ENCODE peak calls at places on chromosome 1, in four cellular contexts. J, K, G and O are unnamed samples.

GRCh38 chr1:149848811-149849210 is 50.6 kb upstream of the BOLA1 start:
- DNase-seq in K (no peak), G (no peak), J (no peak), O (no peak)

GRCh38 chr1:167501513-167502191 is 16.7 kb downstream of the CD247 start:
- DNase-seq in G (no peak), J (no peak), K (no peak), O (no peak)

GRCh38 chr1:119713538-119714456 is 2.1 kb downstream of the PHGDH start:
- DNase-seq in J (no peak), G (no peak), K (no peak), O (no peak)

GRCh38 chr1:170881268-170882265 is 53.8 kb upstream of the MROH9 start:
- DNase-seq in G (no peak), K (no peak), J (no peak), O (peak)

GRCh38 chr1:22832414-22832786 is 121.8 kb downstream of the EPHB2 start:
- DNase-seq in K (no peak), J (no peak), G (peak), O (no peak)

GRCh38 chr1:48687271-48688045 is 89.2 kb downstream of the BEND5 start:
- DNase-seq in G (no peak), K (no peak), J (no peak), O (no peak)

GRCh38 chr1:2050793-2051682 is 827 bp downstream of the PRKCZ start:
- DNase-seq in G (no peak), K (no peak), J (no peak), O (no peak)

GRCh38 chr1:33001282-33001681 is 35.4 kb downstream of the AK2 start:
- DNase-seq in J (no peak), G (no peak), K (no peak), O (no peak)

GRCh38 chr1:228262475-228262874 is 54.6 kb downstream of the OBSCN start:
- DNase-seq in K (no peak), J (no peak), G (no peak), O (no peak)